ENCODE peak calls at places on chromosomes 3 and 15, in nine cellular contexts. Z is right cardiac atrium, N is breast epithelium, R is left ventricle myocardium inferior, F is pancreas, E is transverse colon, C is PC-3, Y is dorsolateral prefrontal cortex, B is suprapubic skin. K is an unnamed sample.

GRCh38 chr3:100717637-100718487 is 8.6 kb downstream of the TFG start:
- DNase-seq in C (no peak), R (no peak), E (no peak), Z (no peak), F (no peak), Y (no peak), B (no peak), N (no peak), K (no peak)

GRCh38 chr15:48842501-48842900 is 31.6 kb upstream of the CEP152 start:
- DNase-seq in F (no peak), R (no peak), C (no peak), E (no peak), N (no peak), B (no peak), Y (no peak), Z (no peak), K (no peak)

GRCh38 chr15:68366314-68366713 is 65.6 kb downstream of the ITGA11 start:
- DNase-seq in F (no peak), Z (peak; percentile 48), B (no peak), N (no peak), C (no peak), Y (no peak), E (no peak), R (no peak), K (no peak)

GRCh38 chr3:124422805-124423204 is 307.4 kb upstream of the UMPS start:
- DNase-seq in B (no peak), Y (no peak), E (no peak), N (no peak), C (no peak), F (no peak), R (no peak), Z (no peak), K (no peak)

GRCh38 chr3:113746955-113747718 is at the start of gene ATP6V1A:
- DNase-seq in C (peak; percentile 18), F (peak; percentile 75), R (peak; percentile 63), E (peak; percentile 82), Y (peak; percentile 59), Z (peak; percentile 86), B (peak; percentile 86), N (peak; percentile 65), K (no peak)

GRCh38 chr3:192641911-192642310 is 85.4 kb downstream of the FGF12 start:
- DNase-seq in E (no peak), R (no peak), F (no peak), N (no peak), C (no peak), Y (no peak), Z (no peak), B (no peak), K (no peak)

GRCh38 chr3:87167634-87168456 is 59.3 kb upstream of the CHMP2B start:
- DNase-seq in N (no peak), F (no peak), Y (no peak), B (no peak), R (no peak), E (no peak), Z (no peak), C (peak; percentile 84), K (peak; percentile 20)

GRCh38 chr3:97389883-97390282 is 374.7 kb upstream of the ARL6 start:
- DNase-seq in B (no peak), N (no peak), Y (no peak), Z (no peak), E (no peak), F (no peak), R (no peak), C (no peak), K (no peak)

GRCh38 chr15:78418681-78419080 is 19.3 kb upstream of the IREB2 start:
- DNase-seq in E (peak; percentile 51), C (no peak), B (no peak), N (no peak), Z (no peak), F (no peak), Y (no peak), R (no peak), K (no peak)

GRCh38 chr15:99137111-99137546 is 32.2 kb downstream of the SYNM start:
- DNase-seq in Z (no peak), E (no peak), F (no peak), R (no peak), C (no peak), Y (no peak), N (no peak), B (no peak), K (no peak)

GRCh38 chr3:69239063-69239462 is 116.7 kb upstream of the LMOD3 start:
- DNase-seq in C (no peak), B (no peak), F (no peak), R (no peak), E (no peak), Z (no peak), Y (no peak), N (no peak), K (no peak)

GRCh38 chr15:64699767-64700388 is 75.5 kb downstream of the RBPMS2 start:
- DNase-seq in F (peak; percentile 56), Y (no peak), E (no peak), C (no peak), Z (peak; percentile 84), N (no peak), R (peak; percentile 42), B (no peak), K (no peak)

GRCh38 chr3:56702487-56703315 is 19.6 kb upstream of the TASOR start:
- DNase-seq in N (no peak), Y (no peak), E (peak; percentile 37), R (no peak), B (no peak), Z (no peak), F (no peak), C (peak; percentile 84), K (peak; percentile 29)

GRCh38 chr15:57153140-57153539 is 223.2 kb upstream of the CGNL1 start:
- DNase-seq in Y (no peak), B (no peak), N (no peak), Z (no peak), E (no peak), F (no peak), R (no peak), C (peak; percentile 56), K (no peak)

GRCh38 chr15:71515375-71516186 is 294.8 kb upstream of the NR2E3 start:
- DNase-seq in C (no peak), R (no peak), F (no peak), N (no peak), E (peak; percentile 11), Z (no peak), B (no peak), Y (no peak), K (no peak)

GRCh38 chr15:32838820-32839219 is 121.0 kb downstream of the GREM1 start:
- DNase-seq in N (no peak), B (no peak), Y (peak; percentile 83), C (peak; percentile 97), Z (no peak), R (no peak), E (no peak), F (no peak), K (no peak)
- H3K4me3 ChIP-seq in N (no peak overlapping the region), B (no peak overlapping the region), Y (no peak overlapping the region), C (no peak overlapping the region), Z (no peak overlapping the region), R (no peak overlapping the region), E (no peak overlapping the region), F (no peak overlapping the region), K (no peak overlapping the region)

DNA sequence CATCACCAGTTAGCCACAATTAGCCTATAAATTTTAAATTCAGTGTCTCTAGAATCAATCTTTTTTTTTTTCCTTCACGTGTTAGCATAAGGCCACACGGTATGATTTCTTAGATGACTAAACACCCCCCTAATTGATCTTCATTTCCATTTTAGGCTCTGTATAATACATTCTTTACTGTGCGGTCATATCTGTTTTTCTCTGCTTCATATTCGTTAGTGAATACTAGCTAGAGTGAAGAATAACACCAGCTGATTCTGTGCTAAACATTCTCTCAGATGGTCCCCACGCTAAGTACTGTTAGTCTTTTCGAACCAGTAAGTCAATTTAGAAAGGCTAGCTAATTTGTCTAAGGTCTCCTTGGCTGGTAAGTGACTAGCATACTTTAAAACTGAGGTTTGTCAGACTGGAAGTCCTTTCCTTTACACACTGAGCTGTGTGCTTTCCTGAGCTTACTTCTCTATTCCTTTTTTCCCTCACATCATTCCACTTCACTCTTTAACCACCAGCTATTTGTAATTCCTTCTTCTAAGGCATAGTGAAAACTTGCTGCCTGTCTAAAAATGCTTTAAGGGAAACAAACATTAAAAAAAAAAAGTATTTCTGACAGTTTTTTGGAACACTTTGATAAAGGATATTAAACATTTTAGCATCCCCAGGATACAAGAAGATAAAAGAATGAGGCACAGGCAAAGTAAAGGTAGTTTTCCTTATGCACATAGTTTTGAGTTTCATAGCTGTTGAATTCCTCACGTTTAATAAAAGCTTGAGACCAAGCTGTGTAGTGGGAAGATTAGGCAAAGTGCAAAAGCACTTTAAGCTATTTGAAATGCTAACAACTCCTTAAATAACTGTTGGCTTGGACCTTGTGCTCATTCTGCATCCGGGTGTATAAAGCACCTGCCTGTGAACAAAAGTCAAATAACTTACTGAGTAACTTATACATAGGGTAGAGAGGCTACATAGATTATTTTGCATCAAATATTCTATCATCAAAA is 17.1 kb downstream of the ZFAND6 start:
- DNase-seq in E (no peak), Y (no peak), N (no peak), R (no peak), F (no peak), Z (no peak), B (no peak), C (no peak), K (no peak)
- H3K27ac ChIP-seq in E (peak overlapping the region; percentile 47), Y (no peak overlapping the region), N (no peak overlapping the region), R (no peak overlapping the region), F (no peak overlapping the region), Z (no peak overlapping the region), B (no peak overlapping the region), C (no peak overlapping the region), K (no peak overlapping the region)

DNA sequence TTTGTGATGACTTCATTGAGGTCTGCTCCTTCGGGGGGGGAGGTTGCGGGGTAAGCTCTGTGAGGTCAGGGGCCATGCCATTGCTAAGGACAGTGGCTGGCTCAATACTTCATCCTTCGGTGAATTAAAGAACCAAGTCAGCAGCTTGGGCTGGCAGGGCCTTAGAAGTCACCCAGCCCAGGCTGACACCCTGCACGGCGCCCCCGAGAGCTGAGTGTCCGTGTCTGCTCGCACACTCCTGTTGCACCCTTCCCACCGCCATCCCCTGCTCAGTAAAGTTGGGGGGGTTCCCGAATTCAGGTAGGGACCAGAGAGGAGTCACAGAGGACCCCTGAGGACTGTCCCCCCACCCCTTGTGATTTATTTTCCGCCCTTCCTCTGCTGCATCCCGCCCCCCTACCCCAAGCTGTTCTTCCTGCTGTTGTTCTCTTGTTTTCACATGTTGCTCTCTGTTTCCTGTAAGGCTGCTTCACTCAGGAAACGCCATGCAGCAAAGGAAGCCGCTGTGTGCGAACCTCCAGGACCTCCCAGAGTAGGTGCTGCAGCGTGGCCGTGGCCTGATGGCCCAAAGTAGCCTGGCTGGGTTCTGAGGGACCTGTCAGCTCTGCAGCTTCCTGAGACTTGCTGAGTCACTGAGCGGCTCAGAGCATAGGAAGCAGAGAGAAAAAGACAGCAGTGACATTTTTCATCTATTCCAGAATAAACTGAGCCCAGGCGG is 14.4 kb downstream of the EFCC1 start:
- DNase-seq in Z (peak; percentile 77), B (no peak), Y (no peak), F (no peak), R (peak; percentile 46), N (no peak), C (no peak), E (peak; percentile 39), K (no peak)
- H3K4me3 ChIP-seq in Z (no peak overlapping the region), B (no peak overlapping the region), Y (no peak overlapping the region), F (no peak overlapping the region), R (peak overlapping the region; percentile 17), N (no peak overlapping the region), C (no peak overlapping the region), E (no peak overlapping the region), K (no peak overlapping the region)

DNA sequence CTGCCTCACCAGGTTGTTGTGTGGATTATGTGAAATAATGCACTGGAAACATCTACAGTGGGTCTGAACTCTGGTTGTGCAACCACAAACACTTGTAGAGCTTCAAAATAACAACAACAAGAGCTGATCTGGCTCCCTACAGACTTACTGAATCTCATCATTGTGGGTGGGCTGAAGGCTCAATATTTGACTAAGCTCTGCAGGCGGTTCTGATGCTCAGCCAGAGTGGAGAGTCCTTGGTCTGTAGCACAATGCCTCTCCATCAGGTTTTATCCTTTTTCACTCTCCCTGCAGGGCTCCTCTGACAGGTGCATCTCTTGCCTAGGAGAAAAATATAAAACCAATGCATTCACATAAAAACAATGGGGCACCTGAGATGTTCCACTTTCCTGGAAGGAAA is 456.3 kb upstream of the ONECUT1 start:
- DNase-seq in N (no peak), Z (no peak), F (no peak), C (no peak), E (no peak), R (no peak), Y (no peak), B (no peak), K (no peak)
- H3K27ac ChIP-seq in N (no peak overlapping the region), Z (no peak overlapping the region), F (no peak overlapping the region), C (no peak overlapping the region), E (no peak overlapping the region), R (no peak overlapping the region), Y (no peak overlapping the region), B (no peak overlapping the region), K (no peak overlapping the region)

K was measured in iPS DF 6.9.